ENCODE peak calls at places on chromosome 16, in five cellular contexts. S is lung, G is A549, T is choroid plexus epithelial cell, P is IMR-90. A is an unnamed sample.

GRCh38 chr16:53084141-53084541 is 29.4 kb downstream of the CHD9 start:
- DNase-seq in S (peak), P (no peak), T (no peak), G (no peak), A (no peak)

GRCh38 chr16:84916850-84917249 is 94.5 kb downstream of the ZDHHC7 start:
- DNase-seq in P (no peak), T (no peak), S (no peak), G (no peak), A (no peak)

GRCh38 chr16:71515026-71515425 is 11.2 kb upstream of the CHST4 start:
- DNase-seq in T (no peak), G (no peak), P (no peak), S (no peak), A (no peak)

GRCh38 chr16:11742041-11742535 is 569 bp downstream of the TXNDC11 start:
- DNase-seq in G (peak), S (peak), T (no peak), P (no peak), A (peak)

GRCh38 chr16:77387075-77387474 is 47.8 kb downstream of the ADAMTS18 start:
- DNase-seq in G (no peak), T (no peak), S (no peak), P (no peak), A (no peak)

GRCh38 chr16:73021866-73022495 is 25.9 kb downstream of the ZFHX3 start:
- DNase-seq in T (no peak), S (no peak), P (no peak), G (no peak), A (no peak)

GRCh38 chr16:79599837-79600635 is 501 bp downstream of the MAF start:
- DNase-seq in G (peak), S (no peak), P (no peak), T (peak), A (peak)

GRCh38 chr16:14354561-14355351 is 275.3 kb downstream of the PARN start:
- DNase-seq in G (peak), T (peak), P (peak), S (no peak), A (no peak)

GRCh38 chr16:22614271-22614947 is 103.7 kb downstream of the NPIPB5 start:
- DNase-seq in P (no peak), G (peak), T (peak), S (no peak), A (peak)

GRCh38 chr16:11989238-11990160 is 13.0 kb downstream of the SNX29 start:
- DNase-seq in P (no peak), G (no peak), S (no peak), T (no peak), A (no peak)

GRCh38 chr16:22322021-22322471 is 24.8 kb downstream of the POLR3E start:
- DNase-seq in P (no peak), S (no peak), G (no peak), T (no peak), A (no peak)

GRCh38 chr16:86318119-86318518 is 192.2 kb upstream of the FOXF1 start:
- DNase-seq in S (no peak), T (no peak), G (no peak), P (no peak), A (no peak)

GRCh38 chr16:27776556-27776955 is 226.6 kb downstream of the KATNIP start:
- DNase-seq in P (no peak), S (no peak), G (no peak), T (no peak), A (no peak)

GRCh38 chr16:17564856-17565255 is 94.1 kb upstream of the XYLT1 start:
- DNase-seq in G (no peak), S (no peak), P (no peak), T (no peak), A (no peak)

DNA sequence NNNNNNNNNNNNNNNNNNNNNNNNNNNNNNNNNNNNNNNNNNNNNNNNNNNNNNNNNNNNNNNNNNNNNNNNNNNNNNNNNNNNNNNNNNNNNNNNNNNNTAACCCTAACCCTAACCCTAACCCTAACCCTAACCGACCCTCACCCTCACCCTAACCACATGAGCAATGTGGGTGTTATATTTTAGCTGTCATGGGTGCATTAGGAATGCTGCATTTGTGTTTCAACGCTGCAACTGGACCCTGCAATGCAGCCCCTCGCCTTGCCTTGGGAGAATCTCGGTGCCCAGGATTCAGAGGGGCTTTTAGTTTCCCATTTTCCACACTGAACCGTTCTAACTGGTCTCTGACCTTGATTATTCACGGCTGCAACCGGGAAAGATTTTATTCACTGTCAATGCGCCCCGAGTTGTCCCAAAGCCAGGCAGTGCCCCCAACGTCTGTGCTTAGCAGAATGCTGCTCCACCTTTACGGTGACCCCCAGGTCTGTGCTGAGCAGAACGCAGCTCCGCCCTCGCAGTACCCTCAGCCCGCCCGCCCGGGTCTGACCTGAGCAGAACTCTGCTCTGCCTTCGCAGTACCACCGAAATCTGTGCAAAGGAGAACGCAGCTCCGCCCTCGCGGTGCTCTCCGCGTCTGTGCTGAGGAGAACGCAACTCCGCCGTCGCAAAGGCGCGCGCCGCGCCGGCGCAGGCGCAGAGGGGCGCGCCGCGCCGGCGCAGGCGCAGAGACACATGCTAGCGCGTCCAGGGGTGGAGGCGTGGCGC is 43.3 kb downstream of the POLR3K start:
- DNase-seq in S (no peak), P (no peak), T (no peak), G (peak), A (no peak)
- H3K4me3 ChIP-seq in S (peak), P (peak), T (peak), G (peak), A (peak)

GRCh38 chr16:59249049-59249448 is 514.9 kb upstream of the GOT2 start:
- DNase-seq in T (no peak), S (no peak), G (peak), P (no peak), A (no peak)
- TF ChIP-seq CTCF in T (no peak), S (no peak), G (no peak), P (no peak), A (no peak)

GRCh38 chr16:62033065-62033464 is 3.2 kb downstream of the CDH8 start:
- DNase-seq in P (no peak), S (no peak), G (no peak), T (no peak), A (no peak)

GRCh38 chr16:62035115-62036092 is 834 bp downstream of the CDH8 start:
- DNase-seq in P (no peak), S (no peak), G (no peak), T (no peak), A (peak)

GRCh38 chr16:62036101-62036806 is at the start of gene CDH8:
- DNase-seq in G (no peak), T (no peak), P (no peak), S (no peak), A (peak)

GRCh38 chr16:62036807-62037135 is 533 bp upstream of the CDH8 start:
- DNase-seq in T (no peak), P (no peak), S (no peak), G (no peak), A (no peak)

DNA sequence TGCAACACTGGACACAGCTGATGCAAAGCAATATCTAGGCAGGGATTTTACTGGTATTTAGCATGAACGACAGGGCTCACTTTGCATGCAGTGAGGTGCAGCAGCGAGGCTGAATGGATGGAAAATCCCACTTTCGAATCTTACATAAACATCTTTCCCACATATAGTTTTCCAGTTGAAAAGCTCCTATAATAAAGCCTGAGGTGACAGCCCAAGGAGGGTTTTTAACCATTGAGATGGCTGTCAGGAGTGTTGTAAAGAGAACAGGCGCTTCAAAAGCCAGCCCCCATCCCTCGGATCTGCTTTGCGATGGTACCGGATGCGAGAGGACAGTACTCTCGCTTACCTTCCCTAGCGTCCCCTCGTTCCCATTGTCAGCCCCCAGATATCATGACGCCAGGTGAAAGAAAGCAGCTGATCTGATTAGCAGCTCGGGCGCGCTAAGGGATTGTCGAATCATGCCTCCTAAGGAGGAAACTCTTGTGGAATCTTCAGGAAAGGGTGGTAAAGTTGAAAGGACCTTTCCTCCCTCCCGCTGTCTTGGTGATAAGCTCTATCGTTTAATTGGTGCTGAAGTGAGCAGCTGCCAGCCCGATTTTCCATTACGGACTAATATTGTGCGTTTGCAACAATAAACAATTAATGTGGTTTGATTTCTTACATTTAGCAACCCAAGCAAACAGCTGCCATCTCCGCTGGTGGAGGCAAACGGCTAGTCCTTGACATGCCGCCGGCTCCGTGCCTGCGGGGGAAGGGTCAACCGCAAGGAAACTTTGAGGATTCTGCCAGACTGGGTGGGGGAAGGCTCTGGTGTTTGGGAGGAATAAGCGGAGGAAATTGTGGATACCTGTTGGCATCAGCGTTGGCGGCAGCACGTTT is 1.8 kb downstream of the CDH8 start:
- DNase-seq in G (no peak), S (no peak), T (no peak), P (no peak), A (peak)
- H3K4me3 ChIP-seq in G (peak), S (no peak), T (no peak), P (no peak), A (peak)

GRCh38 chr16:58579587-58579986 is 50.0 kb downstream of the CNOT1 start:
- DNase-seq in P (no peak), G (no peak), T (no peak), S (no peak), A (no peak)

GRCh38 chr16:58582133-58582532 is 47.5 kb downstream of the CNOT1 start:
- DNase-seq in T (no peak), S (no peak), P (no peak), G (no peak), A (no peak)

GRCh38 chr16:58574895-58575294 is 54.7 kb downstream of the CNOT1 start:
- DNase-seq in P (no peak), G (no peak), S (no peak), T (no peak), A (no peak)

GRCh38 chr16:58582971-58583765 is 46.5 kb downstream of the CNOT1 start:
- DNase-seq in G (no peak), P (no peak), S (no peak), T (peak), A (peak)

DNA sequence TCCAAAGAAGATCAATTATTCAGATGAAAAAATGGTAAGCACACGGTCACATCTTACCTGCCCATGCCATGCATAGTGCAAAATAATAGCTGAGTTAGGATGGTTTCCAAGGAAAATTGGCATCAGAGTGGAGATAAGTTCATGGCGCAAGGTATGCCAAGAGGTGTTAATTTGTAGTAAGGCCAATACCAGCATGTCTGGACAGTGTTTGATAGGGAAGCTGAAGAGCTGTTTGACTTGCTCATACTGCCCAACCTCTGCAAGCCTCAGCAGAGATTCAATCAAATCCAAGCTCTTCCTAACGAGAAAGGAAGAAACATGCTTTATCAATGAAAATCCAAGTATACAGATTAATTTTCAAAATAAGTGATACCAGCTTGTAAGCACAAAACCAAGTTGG is 51.0 kb downstream of the CNOT1 start:
- DNase-seq in T (no peak), P (no peak), G (no peak), S (no peak), A (no peak)
- TF ChIP-seq CTCF in T (no peak), P (no peak), G (no peak), S (no peak), A (no peak)

GRCh38 chr16:51716195-51716594 is 565.1 kb upstream of the SALL1 start:
- DNase-seq in G (no peak), T (no peak), P (no peak), S (no peak), A (no peak)

GRCh38 chr16:51713502-51713901 is 562.4 kb upstream of the SALL1 start:
- DNase-seq in T (no peak), S (no peak), G (no peak), P (no peak), A (no peak)

GRCh38 chr16:51722467-51722866 is 571.4 kb upstream of the SALL1 start:
- DNase-seq in G (no peak), S (no peak), T (no peak), P (no peak), A (no peak)

GRCh38 chr16:51723016-51723724 is 572.1 kb upstream of the SALL1 start:
- DNase-seq in G (no peak), T (no peak), S (no peak), P (no peak), A (no peak)

GRCh38 chr16:51719376-51719775 is 568.3 kb upstream of the SALL1 start:
- DNase-seq in G (no peak), S (no peak), T (no peak), P (no peak), A (no peak)
- H3K4me3 ChIP-seq in G (no peak), S (no peak), T (no peak), P (no peak), A (no peak)

GRCh38 chr16:2524339-2524938 is 4.3 kb downstream of the AMDHD2 start:
- DNase-seq in G (no peak), P (no peak), T (no peak), S (no peak), A (no peak)
- TF ChIP-seq CTCF in G (no peak), P (no peak), T (no peak), S (no peak), A (no peak)

GRCh38 chr16:90019543-90020259 is 445 bp upstream of the DBNDD1 start:
- DNase-seq in T (peak), S (no peak), G (peak), P (peak), A (peak)

GRCh38 chr16:90019201-90019542 is at the start of gene DBNDD1:
- DNase-seq in G (no peak), T (no peak), S (no peak), P (no peak), A (no peak)

GRCh38 chr16:90020260-90020837 is 1.1 kb upstream of the DBNDD1 start:
- DNase-seq in G (no peak), P (peak), T (peak), S (no peak), A (peak)

GRCh38 chr16:90022209-90023077 is 3.2 kb upstream of the DBNDD1 start:
- DNase-seq in G (peak), S (peak), P (peak), T (peak), A (peak)

GRCh38 chr16:90020838-90021382 is 1.7 kb upstream of the DBNDD1 start:
- DNase-seq in P (peak), S (no peak), T (peak), G (no peak), A (peak)
- H3K4me3 ChIP-seq in P (no peak), S (no peak), T (no peak), G (no peak), A (no peak)

GRCh38 chr16:56825821-56826220 is 39.2 kb upstream of the SLC12A3 start:
- DNase-seq in S (no peak), G (no peak), P (peak), T (no peak), A (no peak)

GRCh38 chr16:56828641-56829040 is 36.4 kb upstream of the SLC12A3 start:
- DNase-seq in P (no peak), S (no peak), T (no peak), G (no peak), A (no peak)

GRCh38 chr16:56824804-56825203 is 40.2 kb upstream of the SLC12A3 start:
- DNase-seq in S (no peak), P (no peak), T (no peak), G (no peak), A (no peak)

GRCh38 chr16:56822966-56823739 is 41.9 kb upstream of the SLC12A3 start:
- DNase-seq in T (no peak), G (no peak), P (no peak), S (no peak), A (no peak)

GRCh38 chr16:56824335-56824734 is 40.7 kb upstream of the SLC12A3 start:
- DNase-seq in T (peak), S (peak), P (no peak), G (peak), A (peak)
- TF ChIP-seq CTCF in T (peak), S (no peak), P (peak), G (no peak), A (peak)

GRCh38 chr16:4664538-4665418 is 28.6 kb upstream of the NUDT16L1 start:
- DNase-seq in G (peak), P (no peak), T (no peak), S (peak), A (no peak)
- H3K4me3 ChIP-seq in G (no peak), P (no peak), T (no peak), S (no peak), A (no peak)

GRCh38 chr16:67873435-67874146 is 739 bp downstream of the EDC4 start:
- DNase-seq in T (no peak), P (peak), S (no peak), G (no peak), A (no peak)
- TF ChIP-seq CTCF in T (no peak), P (no peak), S (no peak), G (no peak), A (no peak)